ENCODE peak calls at places on chromosomes 12 and 14, in four cellular contexts. U is D341Med, Q is left ventricle myocardium inferior, L is NCI-H1105. F is an unnamed sample.

GRCh38 chr12:52631676-52632459 is 13.5 kb upstream of the KRT73 start:
- DNase-seq in U (peak; percentile 5), Q (no peak), L (no peak), F (no peak)

GRCh38 chr12:97006585-97006984 is 99.5 kb downstream of the NEDD1 start:
- DNase-seq in U (no peak), Q (no peak), L (no peak), F (no peak)

GRCh38 chr12:63911336-63911735 is 66.8 kb downstream of the SRGAP1 start:
- DNase-seq in U (no peak), Q (no peak), L (no peak), F (no peak)

GRCh38 chr14:69298131-69299071 is 38.4 kb downstream of the GALNT16 start:
- DNase-seq in U (no peak), Q (no peak), L (no peak), F (no peak)

GRCh38 chr12:12561305-12562015 is 1.2 kb downstream of the DUSP16 start:
- DNase-seq in U (peak; percentile 79), Q (peak; percentile 70), L (peak; percentile 43), F (peak; percentile 63)

GRCh38 chr12:103495158-103495782 is 498 bp downstream of the C12orf42 start:
- DNase-seq in U (peak; percentile 87), Q (no peak), L (peak; percentile 95), F (no peak)

GRCh38 chr12:50201987-50202521 is 34.9 kb upstream of the CERS5 start:
- DNase-seq in U (no peak), Q (no peak), L (no peak), F (peak; percentile 94)

GRCh38 chr14:24013654-24014514 is 25.2 kb downstream of the DHRS4L2 start:
- DNase-seq in U (peak; percentile 78), Q (no peak), L (peak; percentile 79), F (peak; percentile 81)

GRCh38 chr14:55536208-55536708 is 43.7 kb upstream of the KTN1 start:
- DNase-seq in U (no peak), Q (no peak), L (no peak), F (no peak)

GRCh38 chr12:76883826-76884225 is 5.0 kb upstream of the CSRP2 start:
- DNase-seq in U (no peak), Q (peak; percentile 74), L (no peak), F (peak; percentile 96)

GRCh38 chr12:24695103-24695502 is 253.8 kb downstream of the BCAT1 start:
- DNase-seq in U (no peak), Q (no peak), L (no peak), F (no peak)

GRCh38 chr12:57888407-57889157 is 42.1 kb upstream of the CTDSP2 start:
- DNase-seq in U (peak; percentile 64), Q (peak; percentile 32), L (peak; percentile 77), F (peak; percentile 62)

GRCh38 chr14:55118761-55119160 is 10.3 kb upstream of the LGALS3 start:
- DNase-seq in U (no peak), Q (no peak), L (no peak), F (peak; percentile 56)

GRCh38 chr14:55599250-55599879 is 19.4 kb downstream of the KTN1 start:
- DNase-seq in U (no peak), Q (peak; percentile 32), L (no peak), F (peak; percentile 32)

GRCh38 chr12:101087903-101088302 is 122.1 kb downstream of the SLC5A8 start:
- DNase-seq in U (no peak), Q (no peak), L (no peak), F (no peak)

GRCh38 chr14:61889914-61890351 is 127.7 kb downstream of the SNAPC1 start:
- DNase-seq in U (no peak), Q (no peak), L (no peak), F (no peak)

GRCh38 chr14:23409475-23409874 is 1.4 kb upstream of the MYH6 start:
- DNase-seq in U (no peak), Q (peak; percentile 39), L (no peak), F (no peak)

GRCh38 chr14:33598582-33598981 is 352.3 kb downstream of the EGLN3 start:
- DNase-seq in U (no peak), Q (no peak), L (no peak), F (no peak)

GRCh38 chr12:49684310-49684854 is 22.8 kb downstream of the FMNL3 start:
- DNase-seq in U (no peak), Q (no peak), L (no peak), F (no peak)